ENCODE peak calls at places on chromosomes 12 and 14, in ten cellular contexts. E is heart left ventricle, F is NB4, N is ovary, W is esophagus squamous epithelium, C is stomach, X is uterus, A is right lobe of liver, G is adrenal gland, M is GM12891. U is an unnamed sample.

GRCh38 chr12:124819080-124819479 is 44.6 kb downstream of the SCARB1 start:
- DNase-seq in W (no peak), C (no peak), E (no peak), N (no peak), M (no peak), A (no peak), G (no peak), F (no peak), X (no peak), U (no peak)

GRCh38 chr12:49260165-49260564 is 4.7 kb upstream of the TUBA1C start:
- DNase-seq in C (no peak), X (no peak), G (no peak), A (no peak), N (no peak), M (no peak), F (no peak), W (no peak), E (no peak), U (no peak)

GRCh38 chr12:84508325-84508861 is 404.2 kb downstream of the SLC6A15 start:
- DNase-seq in E (no peak), F (peak), G (peak), M (no peak), A (no peak), N (no peak), X (peak), C (no peak), W (no peak), U (peak)

GRCh38 chr12:119988440-119988787 is 622 bp upstream of the BICDL1 start:
- DNase-seq in M (no peak), A (no peak), C (no peak), E (no peak), G (peak), F (no peak), W (no peak), X (no peak), N (no peak), U (peak)

GRCh38 chr14:29926228-29926627 is 1.4 kb downstream of the PRKD1 start:
- DNase-seq in G (no peak), C (no peak), X (no peak), A (no peak), E (no peak), M (no peak), W (no peak), F (no peak), N (no peak), U (no peak)

GRCh38 chr14:95515080-95515489 is 1.4 kb downstream of the SYNE3 start:
- DNase-seq in N (peak), W (no peak), G (peak), M (no peak), E (peak), F (peak), X (no peak), C (no peak), A (no peak), U (no peak)

GRCh38 chr12:62256408-62257079 is 3.7 kb upstream of the USP15 start:
- DNase-seq in F (peak), E (no peak), G (peak), M (no peak), C (no peak), N (no peak), X (no peak), W (no peak), A (no peak), U (no peak)

GRCh38 chr14:98953544-98954346 is 318.3 kb downstream of the BCL11B start:
- DNase-seq in F (peak), X (peak), A (peak), E (no peak), M (no peak), G (peak), W (no peak), C (peak), N (no peak), U (no peak)

GRCh38 chr12:3178671-3179413 is 101.7 kb downstream of the TSPAN9 start:
- DNase-seq in A (peak), X (no peak), G (no peak), E (no peak), W (no peak), C (no peak), M (no peak), F (no peak), N (no peak), U (no peak)

GRCh38 chr12:69598174-69598753 is 12.4 kb downstream of the LRRC10 start:
- DNase-seq in A (no peak), G (no peak), W (no peak), N (no peak), M (no peak), F (no peak), C (no peak), E (no peak), X (no peak), U (no peak)

GRCh38 chr12:69600804-69601203 is 9.9 kb downstream of the LRRC10 start:
- DNase-seq in W (no peak), E (no peak), G (no peak), F (no peak), A (no peak), M (no peak), N (no peak), C (no peak), X (no peak), U (no peak)

DNA sequence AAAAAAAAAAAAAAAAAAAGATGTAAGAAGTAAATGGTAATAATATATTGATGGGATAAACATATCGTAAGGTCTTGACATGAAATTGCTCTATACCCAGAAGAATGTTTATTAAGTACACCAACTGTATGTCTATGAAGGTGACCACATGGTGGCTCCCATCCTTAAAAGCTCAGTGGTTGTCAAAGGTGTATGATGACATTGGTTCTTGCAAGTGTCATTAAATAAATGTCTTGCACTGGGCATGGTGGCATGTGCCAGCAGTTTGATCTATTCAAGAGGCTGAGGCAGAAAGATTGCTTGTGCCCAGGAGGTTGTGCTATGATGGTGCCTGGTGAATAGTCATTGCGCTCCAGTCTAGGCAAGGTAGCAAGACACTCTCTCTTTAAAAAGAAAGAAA is 10.4 kb downstream of the CCT2 start:
- DNase-seq in A (no peak), N (no peak), C (no peak), E (no peak), W (no peak), M (no peak), X (no peak), F (peak), G (no peak), U (no peak)
- TF ChIP-seq POLR2A in A (no peak), N (no peak), C (no peak), E (no peak), W (no peak), M (no peak), X (no peak), F (no peak), G (no peak), U (no peak)

GRCh38 chr14:69350892-69351291 is 47.2 kb downstream of the ERH start:
- DNase-seq in G (no peak), E (no peak), A (no peak), N (no peak), F (no peak), W (no peak), M (no peak), X (no peak), C (no peak), U (no peak)
- TF ChIP-seq POLR2A in G (no peak), E (no peak), A (no peak), N (no peak), F (no peak), W (no peak), M (no peak), X (no peak), C (no peak), U (no peak)

DNA sequence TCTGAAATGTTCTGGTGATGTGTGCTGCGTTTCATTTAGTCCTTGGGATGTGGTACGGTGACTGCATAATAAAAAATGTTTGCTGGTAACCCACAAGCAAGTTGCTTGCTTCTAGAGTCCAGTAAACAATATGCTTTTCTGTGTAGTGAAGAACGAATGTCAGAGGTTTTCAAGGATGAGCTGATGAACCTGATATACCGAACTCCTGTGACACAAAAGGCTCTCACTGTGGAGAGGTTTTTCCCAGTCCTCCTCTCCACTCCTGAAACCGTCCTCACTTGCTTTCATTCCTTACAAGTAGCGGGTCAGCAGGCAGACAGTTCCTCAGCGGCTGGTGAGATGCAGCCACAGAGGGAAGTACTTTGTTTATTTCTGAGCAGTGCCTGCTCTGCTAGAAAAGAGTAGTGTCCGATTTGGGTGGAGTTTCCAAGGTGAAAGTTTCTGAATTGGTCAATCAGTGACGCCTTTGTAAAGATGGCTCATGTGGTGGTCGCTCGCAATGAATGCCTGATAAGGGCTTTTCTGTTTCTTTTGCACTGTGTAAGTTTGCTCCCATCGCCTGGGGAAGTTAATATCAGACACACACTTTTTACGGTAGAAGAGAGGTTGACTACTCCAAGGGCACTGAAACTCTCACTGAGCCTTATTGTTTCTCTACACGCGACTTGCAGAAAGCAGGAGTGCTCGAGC is 3.0 kb downstream of the ETV6 start:
- DNase-seq in F (peak), N (peak), G (peak), W (no peak), E (no peak), M (no peak), C (peak), X (peak), A (no peak), U (no peak)
- TF ChIP-seq POLR2A in F (peak), N (no peak), G (peak), W (no peak), E (no peak), M (peak), C (no peak), X (peak), A (peak), U (no peak)

DNA sequence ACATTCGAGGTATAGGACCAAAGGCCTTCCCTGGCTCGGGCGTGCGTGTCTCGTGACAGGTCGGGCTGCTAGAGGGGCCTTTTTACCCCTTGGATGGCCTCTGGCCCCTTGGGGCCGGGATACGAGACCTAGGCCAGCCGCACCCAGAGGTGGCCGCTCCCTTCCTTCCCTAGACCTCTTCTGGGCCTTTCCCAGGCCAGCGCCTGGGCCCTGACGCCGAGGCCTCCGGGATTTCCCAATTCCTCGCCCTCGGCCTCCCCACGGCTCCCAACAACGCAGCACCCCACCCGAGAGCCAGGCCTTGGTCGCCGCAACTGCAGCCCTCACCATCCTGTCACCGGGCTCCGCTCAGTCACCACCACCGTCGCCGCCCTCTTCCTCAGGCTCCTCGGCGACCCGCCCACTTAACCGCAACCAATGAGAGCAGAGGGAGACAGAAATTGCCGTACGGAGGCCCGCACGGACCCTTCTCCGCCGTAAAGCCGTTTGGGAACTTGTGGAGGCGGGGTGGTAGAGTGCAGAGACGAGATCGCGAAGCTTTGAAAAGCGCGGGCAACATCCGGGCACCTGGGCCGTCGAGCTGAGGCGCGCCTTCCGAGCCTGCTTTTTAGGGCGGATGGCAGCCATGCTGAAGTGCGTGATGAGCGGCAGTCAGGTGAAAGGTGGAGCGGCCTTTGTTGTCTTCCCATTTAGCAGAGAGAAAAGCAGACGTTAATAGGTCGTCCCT is at the start of the genes RAD9B and VPS29:
- DNase-seq in N (peak), C (peak), A (peak), X (peak), M (peak), G (peak), W (peak), F (peak), E (peak), U (peak)
- TF ChIP-seq POLR2A in N (peak), C (no peak), A (peak), X (peak), M (peak), G (peak), W (peak), F (peak), E (no peak), U (peak)

DNA sequence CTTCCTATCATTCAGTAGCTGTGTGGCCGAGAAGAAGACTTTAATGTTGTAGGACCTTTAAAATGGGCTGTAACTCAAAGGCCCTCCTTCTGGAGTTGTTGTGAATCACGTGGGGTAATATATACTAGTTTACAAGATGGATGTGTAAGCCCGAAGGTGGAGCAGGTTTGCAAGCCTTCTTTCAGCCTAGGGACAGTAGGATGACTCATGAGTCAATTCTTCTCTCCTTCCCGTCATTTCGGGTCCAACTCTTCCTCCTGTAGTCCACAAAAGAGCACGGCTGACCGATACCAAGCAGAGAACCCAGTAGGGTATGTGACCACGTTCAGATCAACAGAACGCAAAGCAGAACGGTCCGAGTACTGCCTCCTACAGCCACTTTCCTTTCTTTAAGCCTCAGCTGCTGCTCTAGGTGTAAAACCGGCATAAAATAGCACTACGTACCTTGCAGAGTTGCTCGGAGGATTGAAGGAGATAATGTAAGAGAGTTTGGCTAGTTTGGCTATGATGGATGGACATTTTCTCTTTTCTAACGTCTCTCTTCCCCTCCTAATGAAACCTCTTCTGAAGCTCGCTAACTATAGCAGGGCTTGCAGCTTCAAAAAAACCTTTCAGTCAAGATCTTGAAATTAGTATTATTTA is 1.3 kb upstream of the RASSF3 start:
- DNase-seq in A (no peak), N (no peak), W (no peak), C (no peak), X (peak), F (peak), G (peak), M (peak), E (no peak), U (peak)
- TF ChIP-seq POLR2A in A (no peak), N (no peak), W (no peak), C (no peak), X (no peak), F (no peak), G (peak), M (peak), E (no peak), U (no peak)

U was measured in H54.